ENCODE peak calls at places on chromosomes 4 and X, in five cellular contexts. N, L, D, U and W are unnamed samples. For H3K9me3, the result is how much of the 10 kb centered on the place peaks cover.

GRCh38 chrX:105475801-105476200 is 255.3 kb upstream of the TEX13A start:
- DNase-seq in N (no peak), L (no peak), D (no peak), U (no peak), W (no peak)

GRCh38 chrX:95797344-95797743 is 887.3 kb upstream of the DIAPH2 start:
- DNase-seq in N (peak), D (no peak), L (no peak), U (no peak), W (no peak)

GRCh38 chr4:169340834-169341233 is 70.1 kb upstream of the SH3RF1 start:
- DNase-seq in D (no peak), L (no peak), N (no peak), U (no peak), W (no peak)

GRCh38 chr4:83723609-83724008 is 187.7 kb downstream of the GPAT3 start:
- DNase-seq in D (no peak), L (no peak), U (no peak), N (no peak), W (no peak)

GRCh38 chr4:44760142-44760898 is 34.0 kb upstream of the GNPDA2 start:
- DNase-seq in D (no peak), U (peak), L (peak), N (no peak), W (peak)

GRCh38 chr4:108135549-108136209 is 33.1 kb downstream of the LEF1 start:
- DNase-seq in L (no peak), N (peak), D (no peak), U (no peak), W (peak)

GRCh38 chr4:101969965-101970364 is 179.4 kb downstream of the BANK1 start:
- DNase-seq in D (no peak), L (no peak), U (no peak), N (no peak), W (no peak)

GRCh38 chr4:186936496-186937375 is 213.1 kb upstream of the FAT1 start:
- DNase-seq in L (peak), U (peak), D (no peak), N (no peak), W (no peak)

GRCh38 chr4:71932941-71933340 is 98.9 kb upstream of the NPFFR2 start:
- DNase-seq in N (no peak), L (no peak), D (no peak), U (no peak), W (no peak)

GRCh38 chrX:130170752-130171445 is 863 bp upstream of the RAB33A start:
- DNase-seq in N (peak), D (no peak), U (no peak), L (peak), W (peak)

GRCh38 chrX:65588795-65589194 is 54.2 kb upstream of the LAS1L start:
- DNase-seq in D (no peak), L (no peak), N (no peak), U (no peak), W (no peak)

GRCh38 chrX:103730746-103731508 is 20.2 kb downstream of the TMEM31 start:
- DNase-seq in U (peak), L (peak), D (no peak), N (no peak), W (no peak)

DNA sequence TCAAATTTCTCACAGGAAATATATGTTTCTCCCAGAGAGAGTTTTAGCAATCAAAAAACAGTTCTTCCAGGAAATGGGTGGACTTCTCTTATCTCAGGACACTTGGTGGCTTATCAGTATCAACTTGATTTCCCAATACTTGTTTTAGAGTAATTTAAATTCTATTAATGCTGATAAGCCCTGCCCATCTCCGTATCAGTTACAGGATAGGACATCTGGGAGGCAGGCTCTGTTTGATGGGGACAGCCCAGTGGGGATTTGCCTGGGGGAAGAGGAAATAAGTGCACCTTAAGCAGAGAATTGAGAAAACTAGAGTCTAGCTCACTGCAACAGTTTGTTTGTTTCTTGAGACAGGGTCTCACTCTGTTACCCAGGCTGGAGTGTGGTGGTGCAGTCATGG is 43.2 kb upstream of the PDGFRA start:
- DNase-seq in N (no peak), D (no peak), U (no peak), L (no peak), W (no peak)
- H3K9me3 ChIP-seq in N (under half), D (under half), U (under half), L (under half), W (under half)

DNA sequence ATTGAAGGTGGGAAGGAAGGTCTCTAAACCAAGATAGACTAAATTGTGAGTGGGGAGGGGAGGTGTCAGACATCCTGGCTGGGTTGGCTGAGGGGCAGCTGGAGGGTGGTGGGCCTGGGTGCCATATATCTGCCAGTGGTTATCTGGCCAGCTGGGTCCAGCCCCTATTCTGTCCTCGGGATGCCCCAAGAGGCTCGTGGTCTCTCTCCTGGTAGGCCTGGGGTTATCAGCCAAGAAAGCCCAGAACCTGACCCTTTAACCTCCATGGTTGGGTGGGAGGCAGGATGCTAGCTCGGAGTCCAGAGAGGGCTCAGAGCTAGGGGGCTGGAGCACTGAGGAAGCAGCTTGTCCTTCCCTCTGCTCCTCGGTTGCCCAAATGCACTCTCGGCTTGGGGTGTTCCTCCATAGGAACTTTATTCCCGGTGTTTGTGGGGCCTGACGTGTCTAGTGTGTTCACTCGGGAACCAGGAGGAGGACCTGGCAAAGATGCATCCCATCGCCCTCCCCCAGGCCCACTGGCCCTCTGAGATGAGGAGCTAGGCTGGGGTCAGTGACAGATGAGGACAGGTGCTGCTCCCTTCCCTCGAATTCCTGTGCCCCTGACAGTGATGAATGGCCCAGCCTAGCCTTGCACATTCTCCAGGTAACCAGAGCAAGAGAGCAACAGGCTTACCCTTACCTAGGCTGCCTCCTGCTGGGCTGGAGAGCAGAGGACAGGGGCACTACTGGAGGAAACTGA is 5.2 kb upstream of the EFNB1 start:
- DNase-seq in D (no peak), U (no peak), N (no peak), L (no peak), W (no peak)
- H3K27ac ChIP-seq in D (no peak), U (no peak), N (no peak), L (no peak), W (no peak)

GRCh38 chr4:139146926-139147547 is 30.0 kb downstream of the ELF2 start:
- DNase-seq in U (no peak), D (no peak), N (no peak), L (no peak), W (no peak)
- H2BK15ac ChIP-seq in U (no peak), D (no peak), N (no peak), L (no peak), W (no peak)

GRCh38 chrX:47976254-47977151 is 27.3 kb downstream of the ZNF182 start:
- DNase-seq in N (no peak), U (no peak), D (no peak), L (no peak), W (no peak)
- H3K9me3 ChIP-seq in N (half or more), U (half or more), D (under half), L (half or more), W (half or more)

DNA sequence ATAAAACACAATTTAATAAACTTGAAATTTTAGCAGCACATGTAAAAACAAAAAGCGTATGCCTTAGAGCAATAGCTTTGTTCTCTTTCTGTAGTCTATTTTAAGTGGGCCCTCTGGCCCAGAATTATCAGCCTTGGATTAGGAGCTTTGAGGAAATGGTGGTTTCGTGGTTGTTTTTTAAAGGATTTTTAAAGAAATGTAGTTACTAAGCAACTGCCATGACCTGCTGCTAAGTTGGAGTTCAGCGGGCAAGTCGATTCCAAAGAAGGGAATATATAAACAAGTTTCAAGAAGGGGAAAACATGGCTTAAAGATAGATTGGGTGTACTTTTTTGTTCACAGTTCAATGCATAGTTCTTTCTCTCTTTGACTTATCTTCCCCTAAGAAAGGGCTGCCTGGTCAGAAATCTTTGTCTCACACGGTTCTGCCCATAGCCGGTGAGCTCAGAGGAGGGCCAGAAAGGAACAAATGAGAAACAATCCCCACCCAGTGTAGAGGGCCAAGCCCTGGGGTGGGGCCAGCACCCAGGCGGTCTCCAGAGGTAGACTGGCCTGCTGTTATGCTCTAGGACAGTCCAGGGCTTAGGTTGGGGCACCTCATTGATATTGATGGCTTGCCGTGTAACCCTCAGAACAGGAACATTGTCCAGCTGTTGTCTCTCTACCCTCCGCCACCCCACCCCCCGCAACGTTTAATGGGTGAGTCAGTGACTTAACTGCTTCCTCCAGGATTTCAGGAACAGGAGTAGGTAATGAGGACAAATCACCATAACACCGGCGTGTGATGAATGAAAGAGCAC is 32.5 kb downstream of the DLG3 start:
- DNase-seq in D (peak), N (peak), U (peak), L (peak), W (no peak)
- H3K27ac ChIP-seq in D (peak), N (peak), U (peak), L (peak), W (peak)

GRCh38 chr4:134740290-134740689 is 538.7 kb upstream of the PABPC4L start:
- DNase-seq in D (no peak), U (no peak), N (no peak), L (no peak), W (no peak)
- H2BK15ac ChIP-seq in D (no peak), U (no peak), N (no peak), L (no peak), W (no peak)

GRCh38 chr4:142596595-142596994 is 249.5 kb downstream of the INPP4B start:
- DNase-seq in U (no peak), N (no peak), L (no peak), D (no peak), W (no peak)
- H3K9me3 ChIP-seq in U (under half), N (under half), L (under half), D (under half), W (under half)

DNA sequence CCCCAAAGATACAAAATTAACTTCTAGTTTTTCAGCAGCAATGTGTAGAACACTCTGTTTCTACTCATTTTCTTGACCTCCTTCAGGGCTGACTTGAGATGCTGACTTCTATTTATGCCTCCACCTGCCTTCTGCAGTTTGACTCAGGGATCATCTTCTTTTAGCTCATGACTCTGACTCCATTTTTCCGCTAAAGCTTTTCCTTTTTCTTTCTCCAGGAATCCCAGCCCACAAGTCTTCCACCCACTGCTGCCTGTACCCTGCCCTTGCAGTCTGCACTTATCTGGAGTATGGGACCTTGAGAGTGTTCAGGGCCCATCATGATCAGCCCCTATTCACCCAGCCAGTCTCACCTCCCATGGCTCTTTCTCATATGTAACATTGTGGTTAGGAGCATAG is 14.9 kb upstream of the KLHL2 start:
- DNase-seq in L (no peak), D (no peak), N (no peak), U (no peak), W (no peak)
- H3K27ac ChIP-seq in L (no peak), D (no peak), N (no peak), U (no peak), W (no peak)

DNA sequence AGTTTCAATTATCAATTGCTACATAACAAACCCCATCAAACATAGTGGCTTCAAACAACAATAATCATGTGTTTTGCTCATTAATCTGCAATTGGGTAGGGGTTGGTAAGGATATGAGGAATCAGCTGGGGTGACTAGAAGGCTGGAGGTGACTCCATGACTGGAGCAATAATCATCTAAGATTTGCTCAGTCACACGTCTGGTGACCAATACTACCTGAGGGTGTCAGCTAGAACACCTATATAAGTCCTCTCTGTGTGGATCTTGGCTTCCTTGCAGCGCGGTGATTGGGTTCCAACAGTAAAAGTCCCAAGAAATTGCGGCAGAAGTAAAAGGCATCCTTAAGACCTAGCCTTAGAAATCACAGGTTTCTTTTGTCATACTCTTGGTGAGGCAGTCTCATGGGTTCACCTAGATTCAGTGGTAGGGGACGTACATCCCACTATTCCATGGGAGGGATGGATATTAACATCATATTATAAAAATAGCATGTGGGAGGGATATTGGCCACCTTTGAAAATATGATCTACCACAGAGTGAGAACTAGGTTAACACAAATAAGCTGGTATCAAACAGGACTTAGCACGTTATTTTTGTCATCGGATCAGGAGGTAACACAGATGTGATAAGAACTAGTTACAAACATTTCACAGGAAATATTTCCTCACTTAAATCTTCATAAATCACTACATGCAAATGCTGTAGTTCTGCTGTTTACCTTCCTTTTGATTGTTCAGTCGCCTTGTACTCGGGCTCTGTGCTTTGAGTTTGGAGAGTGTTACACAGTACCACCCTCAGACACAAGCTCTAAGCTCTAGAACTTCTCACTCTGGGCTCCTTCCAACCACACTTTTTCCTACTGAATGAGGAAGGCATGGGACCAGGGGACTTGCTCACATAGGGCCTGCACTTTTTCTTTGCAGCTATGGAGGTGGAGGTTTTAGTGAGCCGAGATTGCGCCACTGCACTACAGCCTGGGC is 78.3 kb downstream of the LARP7 start:
- DNase-seq in L (no peak), N (no peak), U (no peak), D (no peak), W (no peak)
- H2BK15ac ChIP-seq in L (no peak), N (no peak), U (no peak), D (no peak), W (no peak)